ENCODE peak calls at places on chromosome 10, in six cellular contexts. One of them, this sample, is unnamed.

GRCh38 chr10:90674927-90675326 is 182.9 kb downstream of the HTR7 start:
- DNase-seq in activated naive CD8-positive, alpha-beta T cell treated with anti-CD3 and anti-CD28 coated beads, Interleukin-2, amount 10 ng/mL, durations not matched to agents 7 days and 5 days: no peak
- DNase-seq in RWPE1: peak; percentile 48
- DNase-seq in AG20443: peak; percentile 22
- DNase-seq in fibroblast of lung: peak; percentile 96
- DNase-seq in mucosa of gallbladder: no peak
- DNase-seq in this sample: peak; percentile 93

GRCh38 chr10:84783386-84783785 is 455.0 kb downstream of the CCSER2 start:
- DNase-seq in activated naive CD8-positive, alpha-beta T cell treated with anti-CD3 and anti-CD28 coated beads, Interleukin-2, amount 10 ng/mL, durations not matched to agents 7 days and 5 days: no peak
- DNase-seq in RWPE1: peak; percentile 42
- DNase-seq in AG20443: peak; percentile 32
- DNase-seq in fibroblast of lung: peak; percentile 24
- DNase-seq in mucosa of gallbladder: no peak
- DNase-seq in this sample: no peak

GRCh38 chr10:91617073-91617580 is 15.7 kb downstream of the PPP1R3C start:
- DNase-seq in activated naive CD8-positive, alpha-beta T cell treated with anti-CD3 and anti-CD28 coated beads, Interleukin-2, amount 10 ng/mL, durations not matched to agents 7 days and 5 days: no peak
- DNase-seq in RWPE1: peak; percentile 85
- DNase-seq in AG20443: no peak
- DNase-seq in fibroblast of lung: peak; percentile 93
- DNase-seq in mucosa of gallbladder: no peak
- DNase-seq in this sample: peak; percentile 72

GRCh38 chr10:70206762-70207161 is 26.5 kb downstream of the PPA1 start:
- DNase-seq in activated naive CD8-positive, alpha-beta T cell treated with anti-CD3 and anti-CD28 coated beads, Interleukin-2, amount 10 ng/mL, durations not matched to agents 7 days and 5 days: no peak
- DNase-seq in RWPE1: no peak
- DNase-seq in AG20443: no peak
- DNase-seq in fibroblast of lung: no peak
- DNase-seq in mucosa of gallbladder: no peak
- DNase-seq in this sample: no peak

GRCh38 chr10:130138479-130138866 is 2.3 kb downstream of the GLRX3 start:
- DNase-seq in activated naive CD8-positive, alpha-beta T cell treated with anti-CD3 and anti-CD28 coated beads, Interleukin-2, amount 10 ng/mL, durations not matched to agents 7 days and 5 days: no peak
- DNase-seq in RWPE1: peak; percentile 94
- DNase-seq in AG20443: peak; percentile 52
- DNase-seq in fibroblast of lung: peak; percentile 66
- DNase-seq in mucosa of gallbladder: peak; percentile 17
- DNase-seq in this sample: peak; percentile 22

GRCh38 chr10:45453639-45454250 is 79.7 kb downstream of the ALOX5 start:
- DNase-seq in activated naive CD8-positive, alpha-beta T cell treated with anti-CD3 and anti-CD28 coated beads, Interleukin-2, amount 10 ng/mL, durations not matched to agents 7 days and 5 days: no peak
- DNase-seq in RWPE1: no peak
- DNase-seq in AG20443: no peak
- DNase-seq in fibroblast of lung: no peak
- DNase-seq in mucosa of gallbladder: no peak
- DNase-seq in this sample: no peak

GRCh38 chr10:132834891-132835847 is 49.2 kb upstream of the NKX6-2 start:
- DNase-seq in activated naive CD8-positive, alpha-beta T cell treated with anti-CD3 and anti-CD28 coated beads, Interleukin-2, amount 10 ng/mL, durations not matched to agents 7 days and 5 days: no peak
- DNase-seq in RWPE1: no peak
- DNase-seq in AG20443: no peak
- DNase-seq in fibroblast of lung: no peak
- DNase-seq in mucosa of gallbladder: no peak
- DNase-seq in this sample: no peak

GRCh38 chr10:118853916-118854315 is 99.1 kb upstream of the CACUL1 start:
- DNase-seq in activated naive CD8-positive, alpha-beta T cell treated with anti-CD3 and anti-CD28 coated beads, Interleukin-2, amount 10 ng/mL, durations not matched to agents 7 days and 5 days: no peak
- DNase-seq in RWPE1: no peak
- DNase-seq in AG20443: no peak
- DNase-seq in fibroblast of lung: no peak
- DNase-seq in mucosa of gallbladder: no peak
- DNase-seq in this sample: no peak

GRCh38 chr10:130960531-130960930 is 351.0 kb downstream of the TCERG1L start:
- DNase-seq in activated naive CD8-positive, alpha-beta T cell treated with anti-CD3 and anti-CD28 coated beads, Interleukin-2, amount 10 ng/mL, durations not matched to agents 7 days and 5 days: no peak
- DNase-seq in RWPE1: no peak
- DNase-seq in AG20443: no peak
- DNase-seq in fibroblast of lung: no peak
- DNase-seq in mucosa of gallbladder: peak; percentile 9
- DNase-seq in this sample: no peak

GRCh38 chr10:117174439-117175214 is 22.7 kb upstream of the KCNK18 start:
- DNase-seq in activated naive CD8-positive, alpha-beta T cell treated with anti-CD3 and anti-CD28 coated beads, Interleukin-2, amount 10 ng/mL, durations not matched to agents 7 days and 5 days: peak; percentile 74
- DNase-seq in RWPE1: peak; percentile 93
- DNase-seq in AG20443: peak; percentile 83
- DNase-seq in fibroblast of lung: peak; percentile 55
- DNase-seq in mucosa of gallbladder: peak; percentile 88
- DNase-seq in this sample: peak; percentile 37

GRCh38 chr10:69734797-69735468 is 66.8 kb upstream of the COL13A1 start:
- DNase-seq in activated naive CD8-positive, alpha-beta T cell treated with anti-CD3 and anti-CD28 coated beads, Interleukin-2, amount 10 ng/mL, durations not matched to agents 7 days and 5 days: no peak
- DNase-seq in RWPE1: no peak
- DNase-seq in AG20443: no peak
- DNase-seq in fibroblast of lung: peak; percentile 67
- DNase-seq in mucosa of gallbladder: no peak
- DNase-seq in this sample: no peak

GRCh38 chr10:110075726-110076125 is 67.9 kb downstream of the ADD3 start:
- DNase-seq in activated naive CD8-positive, alpha-beta T cell treated with anti-CD3 and anti-CD28 coated beads, Interleukin-2, amount 10 ng/mL, durations not matched to agents 7 days and 5 days: no peak
- DNase-seq in RWPE1: no peak
- DNase-seq in AG20443: no peak
- DNase-seq in fibroblast of lung: peak; percentile 4
- DNase-seq in mucosa of gallbladder: no peak
- DNase-seq in this sample: no peak

GRCh38 chr10:85008493-85009181 is 680.2 kb downstream of the CCSER2 start:
- DNase-seq in activated naive CD8-positive, alpha-beta T cell treated with anti-CD3 and anti-CD28 coated beads, Interleukin-2, amount 10 ng/mL, durations not matched to agents 7 days and 5 days: no peak
- DNase-seq in RWPE1: no peak
- DNase-seq in AG20443: no peak
- DNase-seq in fibroblast of lung: no peak
- DNase-seq in mucosa of gallbladder: no peak
- DNase-seq in this sample: no peak

This sample was measured in fibroblast of gingiva.